ENCODE peak calls at places on chromosomes 5 and 9, in eight cellular contexts. Y is HEK293T; G is HuH-7; O is Caco-2; W is A549; A is GM12891; N is stimulated activated CD4-positive, alpha-beta T cell treated with anti-CD3 and anti-CD28 coated beads, Interleukin-12 subunit alpha, Interleukin-12 subunit beta, amount 100 ng/mL, for 48 hours; D is astrocyte. F is an unnamed sample.
A peak's percentile ranks its signal among the peaks of the same experiment; 100 is the strongest.

GRCh38 chr5:148790545-148791333 is 35.7 kb upstream of the ADRB2 start:
- DNase-seq in Y (no peak), G (no peak), O (no peak), W (no peak), A (no peak), N (no peak), D (no peak), F (no peak)

GRCh38 chr5:107367919-107368318 is 302.8 kb downstream of the EFNA5 start:
- DNase-seq in Y (no peak), G (no peak), O (no peak), W (no peak), A (no peak), N (no peak), D (no peak), F (no peak)

GRCh38 chr5:149268928-149269557 is 2.6 kb upstream of the AFAP1L1 start:
- DNase-seq in Y (peak; percentile 60), G (peak; percentile 57), O (peak; percentile 47), W (peak; percentile 67), A (peak; percentile 53), N (no peak), D (peak; percentile 24), F (peak; percentile 56)

GRCh38 chr5:1265026-1265425 is 29.8 kb downstream of the TERT start:
- DNase-seq in Y (no peak), G (no peak), O (no peak), W (no peak), A (no peak), N (no peak), D (no peak), F (no peak)

GRCh38 chr5:161302557-161302956 is 244.0 kb downstream of the GABRB2 start:
- DNase-seq in Y (no peak), G (no peak), O (no peak), W (no peak), A (no peak), N (no peak), D (no peak), F (no peak)

GRCh38 chr5:121031487-121031886 is 567.4 kb downstream of the PRR16 start:
- DNase-seq in Y (no peak), G (no peak), O (no peak), W (no peak), A (no peak), N (no peak), D (peak; percentile 3), F (peak; percentile 1)

GRCh38 chr9:128575469-128575868 is 23.1 kb downstream of the SPTAN1 start:
- DNase-seq in Y (no peak), G (no peak), O (no peak), W (no peak), A (no peak), N (no peak), D (peak; percentile 40), F (peak; percentile 14)

GRCh38 chr5:24681106-24681505 is 36.3 kb upstream of the CDH10 start:
- DNase-seq in Y (no peak), G (no peak), O (no peak), W (no peak), A (no peak), N (no peak), D (peak; percentile 51), F (no peak)

GRCh38 chr5:109455598-109456096 is 45.9 kb upstream of the PJA2 start:
- DNase-seq in Y (peak; percentile 10), G (no peak), O (no peak), W (peak; percentile 29), A (peak; percentile 29), N (no peak), D (peak; percentile 100), F (peak; percentile 100)

GRCh38 chr5:127088226-127088625 is 14.9 kb upstream of the C5orf63 start:
- DNase-seq in Y (no peak), G (no peak), O (no peak), W (peak; percentile 13), A (no peak), N (no peak), D (peak; percentile 96), F (peak; percentile 99)

GRCh38 chr5:155079698-155080097 is 66.1 kb downstream of the KIF4B start:
- DNase-seq in Y (no peak), G (no peak), O (no peak), W (no peak), A (no peak), N (no peak), D (no peak), F (no peak)

GRCh38 chr5:26388946-26389345 is 649.4 kb downstream of the CDH9 start:
- DNase-seq in Y (no peak), G (no peak), O (no peak), W (no peak), A (no peak), N (no peak), D (peak; percentile 4), F (peak; percentile 1)

GRCh38 chr5:18745988-18746615 is 1111.8 kb downstream of the TAF11L14 start:
- DNase-seq in Y (no peak), G (peak; percentile 3), O (no peak), W (peak; percentile 20), A (peak; percentile 8), N (peak; percentile 16), D (no peak), F (no peak)

GRCh38 chr5:32600057-32600622 is 14.8 kb downstream of the SUB1 start:
- DNase-seq in Y (no peak), G (no peak), O (no peak), W (no peak), A (no peak), N (no peak), D (peak; percentile 89), F (peak; percentile 57)

GRCh38 chr9:20226345-20226744 is 396.0 kb downstream of the MLLT3 start:
- DNase-seq in Y (no peak), G (no peak), O (no peak), W (no peak), A (no peak), N (no peak), D (no peak), F (no peak)

GRCh38 chr5:128537306-128537998 is 593 bp downstream of the FBN2 start:
- DNase-seq in Y (peak; percentile 49), G (no peak), O (no peak), W (peak; percentile 26), A (peak; percentile 9), N (no peak), D (peak; percentile 34), F (peak; percentile 83)

GRCh38 chr5:100746730-100747129 is 156.4 kb downstream of the ST8SIA4 start:
- DNase-seq in Y (no peak), G (no peak), O (no peak), W (no peak), A (peak; percentile 5), N (no peak), D (no peak), F (no peak)

GRCh38 chr5:175718401-175719108 is 60.7 kb downstream of the HRH2 start:
- DNase-seq in Y (peak; percentile 45), G (no peak), O (peak; percentile 74), W (no peak), A (no peak), N (peak; percentile 64), D (no peak), F (peak; percentile 21)

GRCh38 chr5:73591102-73591695 is 25.7 kb downstream of the UTP15 start:
- DNase-seq in Y (peak; percentile 62), G (peak; percentile 45), O (peak; percentile 69), W (peak; percentile 64), A (peak; percentile 20), N (peak; percentile 6), D (peak; percentile 64), F (peak; percentile 91)

GRCh38 chr5:57855831-57856230 is 373.2 kb upstream of the ACTBL2 start:
- DNase-seq in Y (no peak), G (no peak), O (no peak), W (no peak), A (no peak), N (no peak), D (no peak), F (no peak)

GRCh38 chr5:171975262-171975876 is 31.1 kb downstream of the FBXW11 start:
- DNase-seq in Y (peak; percentile 39), G (no peak), O (no peak), W (no peak), A (no peak), N (no peak), D (peak; percentile 75), F (peak; percentile 77)

GRCh38 chr9:90010793-90011192 is 406.0 kb downstream of the GADD45G start:
- DNase-seq in Y (no peak), G (no peak), O (no peak), W (no peak), A (no peak), N (no peak), D (no peak), F (no peak)

GRCh38 chr5:59760798-59761348 is 132.7 kb downstream of the PDE4D start:
- DNase-seq in Y (no peak), G (no peak), O (no peak), W (no peak), A (no peak), N (no peak), D (peak; percentile 69), F (peak; percentile 94)

GRCh38 chr5:149002053-149002452 is 60.8 kb downstream of the SH3TC2 start:
- DNase-seq in Y (no peak), G (peak; percentile 40), O (peak; percentile 72), W (peak; percentile 17), A (no peak), N (no peak), D (peak; percentile 100), F (peak; percentile 99)

GRCh38 chr5:78335976-78336375 is 24.4 kb upstream of the SCAMP1 start:
- DNase-seq in Y (no peak), G (no peak), O (no peak), W (no peak), A (no peak), N (no peak), D (no peak), F (no peak)

GRCh38 chr9:132410642-132411041 is 631 bp downstream of the CFAP77 start:
- DNase-seq in Y (no peak), G (no peak), O (no peak), W (no peak), A (no peak), N (peak; percentile 7), D (no peak), F (no peak)

GRCh38 chr9:99998866-99999265 is 92.4 kb downstream of the STX17 start:
- DNase-seq in Y (no peak), G (no peak), O (no peak), W (no peak), A (no peak), N (no peak), D (no peak), F (no peak)

GRCh38 chr5:180142008-180142803 is 66.8 kb downstream of the RASGEF1C start:
- DNase-seq in Y (no peak), G (no peak), O (no peak), W (no peak), A (no peak), N (no peak), D (no peak), F (no peak)

GRCh38 chr5:65108786-65109743 is 340.3 kb downstream of the CWC27 start:
- DNase-seq in Y (no peak), G (no peak), O (no peak), W (no peak), A (no peak), N (no peak), D (peak; percentile 63), F (peak; percentile 68)

GRCh38 chr9:80811003-80811402 is 878.3 kb downstream of the TLE1 start:
- DNase-seq in Y (no peak), G (no peak), O (no peak), W (no peak), A (no peak), N (no peak), D (peak; percentile 16), F (peak; percentile 73)

GRCh38 chr5:158995694-158996173 is 104.0 kb downstream of the EBF1 start:
- DNase-seq in Y (no peak), G (no peak), O (no peak), W (no peak), A (no peak), N (no peak), D (no peak), F (no peak)

GRCh38 chr5:91052977-91053732 is 330.0 kb downstream of the ARRDC3 start:
- DNase-seq in Y (no peak), G (peak; percentile 28), O (no peak), W (no peak), A (no peak), N (no peak), D (no peak), F (peak; percentile 51)

GRCh38 chr5:11385901-11386293 is 518.3 kb downstream of the CTNND2 start:
- DNase-seq in Y (no peak), G (no peak), O (no peak), W (no peak), A (no peak), N (no peak), D (no peak), F (no peak)

GRCh38 chr9:4262735-4263141 is 37.1 kb downstream of the GLIS3 start:
- DNase-seq in Y (no peak), G (no peak), O (peak; percentile 18), W (peak; percentile 51), A (no peak), N (no peak), D (peak; percentile 92), F (peak; percentile 92)